ENCODE peak calls at places on chromosomes 5 and 9, in eight cellular contexts. I, Q, G, V, H, N, B and Y are unnamed samples.
A peak's percentile ranks its signal among the peaks of the same experiment; 100 is the strongest.

GRCh38 chr5:159725475-159725874 is 190.8 kb upstream of the ADRA1B start:
- DNase-seq in I (no peak), Q (no peak), G (no peak), V (no peak), H (no peak), N (no peak), B (no peak), Y (no peak)

GRCh38 chr9:126440938-126441337 is 114.3 kb downstream of the MVB12B start:
- DNase-seq in I (no peak), Q (no peak), G (no peak), V (peak; percentile 83), H (no peak), N (no peak), B (no peak), Y (no peak)

GRCh38 chr5:31029925-31030324 is 163.6 kb upstream of the CDH6 start:
- DNase-seq in I (no peak), Q (no peak), G (no peak), V (no peak), H (no peak), N (no peak), B (no peak), Y (no peak)

GRCh38 chr5:33761139-33761538 is 130.7 kb downstream of the ADAMTS12 start:
- DNase-seq in I (no peak), Q (no peak), G (no peak), V (peak; percentile 75), H (no peak), N (no peak), B (peak; percentile 46), Y (no peak)

GRCh38 chr9:106970976-106971457 is 108.1 kb downstream of the ZNF462 start:
- DNase-seq in I (no peak), Q (no peak), G (no peak), V (no peak), H (no peak), N (no peak), B (no peak), Y (no peak)

GRCh38 chr5:69415584-69415958 is 655 bp downstream of the MARVELD2 start:
- DNase-seq in I (peak; percentile 53), Q (no peak), G (no peak), V (no peak), H (peak; percentile 7), N (no peak), B (no peak), Y (no peak)

GRCh38 chr5:138448481-138449398 is 9.9 kb downstream of the REEP2 start:
- DNase-seq in I (no peak), Q (no peak), G (no peak), V (peak; percentile 37), H (no peak), N (no peak), B (no peak), Y (no peak)

GRCh38 chr9:115154969-115155534 is 37.1 kb upstream of the TNC start:
- DNase-seq in I (no peak), Q (no peak), G (no peak), V (no peak), H (no peak), N (no peak), B (no peak), Y (no peak)

GRCh38 chr5:67511911-67512310 is 315.3 kb upstream of the CD180 start:
- DNase-seq in I (no peak), Q (no peak), G (no peak), V (no peak), H (no peak), N (no peak), B (no peak), Y (no peak)

GRCh38 chr9:16309350-16310271 is 560.9 kb downstream of the BNC2 start:
- DNase-seq in I (peak; percentile 35), Q (no peak), G (peak; percentile 54), V (no peak), H (no peak), N (peak; percentile 41), B (no peak), Y (peak; percentile 57)

GRCh38 chr5:161058751-161059150 is 206.7 kb upstream of the ATP10B start:
- DNase-seq in I (no peak), Q (no peak), G (no peak), V (peak; percentile 47), H (no peak), N (no peak), B (no peak), Y (no peak)

GRCh38 chr5:35129921-35130485 is 82.3 kb upstream of the AGXT2 start:
- DNase-seq in I (peak; percentile 70), Q (no peak), G (no peak), V (peak; percentile 93), H (no peak), N (no peak), B (no peak), Y (no peak)

GRCh38 chr5:171342362-171343111 is 33.5 kb downstream of the TLX3 start:
- DNase-seq in I (peak; percentile 41), Q (no peak), G (no peak), V (peak; percentile 52), H (peak; percentile 64), N (no peak), B (no peak), Y (peak; percentile 15)

GRCh38 chr5:168327019-168327421 is 35.6 kb downstream of the WWC1 start:
- DNase-seq in I (no peak), Q (no peak), G (no peak), V (peak; percentile 71), H (no peak), N (no peak), B (no peak), Y (no peak)

GRCh38 chr5:1881731-1882336 is 891 bp downstream of the IRX4 start:
- DNase-seq in I (no peak), Q (no peak), G (no peak), V (no peak), H (no peak), N (no peak), B (no peak), Y (no peak)

GRCh38 chr9:105297442-105298097 is 53.1 kb downstream of the SLC44A1 start:
- DNase-seq in I (no peak), Q (no peak), G (no peak), V (no peak), H (no peak), N (no peak), B (no peak), Y (no peak)

GRCh38 chr5:108765647-108766046 is 17.9 kb downstream of the FER start:
- DNase-seq in I (no peak), Q (no peak), G (no peak), V (no peak), H (no peak), N (no peak), B (no peak), Y (no peak)

GRCh38 chr5:151670953-151671636 is 15.6 kb downstream of the SPARC start:
- DNase-seq in I (no peak), Q (peak; percentile 86), G (no peak), V (peak; percentile 53), H (no peak), N (no peak), B (no peak), Y (no peak)

GRCh38 chr5:33433303-33434255 is 7.2 kb upstream of the TARS1 start:
- DNase-seq in I (peak; percentile 49), Q (no peak), G (no peak), V (no peak), H (no peak), N (no peak), B (no peak), Y (no peak)

GRCh38 chr9:18920141-18920611 is 112.8 kb downstream of the SAXO1 start:
- DNase-seq in I (no peak), Q (no peak), G (no peak), V (no peak), H (no peak), N (no peak), B (no peak), Y (no peak)

GRCh38 chr5:662751-663435 is 30.3 kb downstream of the TPPP start:
- DNase-seq in I (no peak), Q (no peak), G (no peak), V (no peak), H (no peak), N (peak; percentile 12), B (no peak), Y (no peak)

GRCh38 chr9:137487454-137488329 is 28.6 kb upstream of the NSMF start:
- DNase-seq in I (no peak), Q (peak; percentile 61), G (no peak), V (no peak), H (no peak), N (no peak), B (no peak), Y (no peak)

GRCh38 chr5:181224390-181225234 is 1.5 kb downstream of the TRIM41 start:
- DNase-seq in I (no peak), Q (no peak), G (no peak), V (no peak), H (no peak), N (no peak), B (no peak), Y (no peak)

GRCh38 chr5:82657036-82657699 is 379.0 kb upstream of the RPS23 start:
- DNase-seq in I (no peak), Q (no peak), G (no peak), V (no peak), H (no peak), N (no peak), B (no peak), Y (no peak)

GRCh38 chr9:94632736-94633135 is 6.6 kb downstream of the FBP1 start:
- DNase-seq in I (no peak), Q (no peak), G (no peak), V (no peak), H (no peak), N (no peak), B (no peak), Y (no peak)

GRCh38 chr5:172778223-172778814 is 7.3 kb upstream of the DUSP1 start:
- DNase-seq in I (peak; percentile 79), Q (no peak), G (no peak), V (peak; percentile 91), H (peak; percentile 90), N (no peak), B (peak; percentile 92), Y (no peak)
- H3K4me1 ChIP-seq in I (peaks cover 19% of the 10 kb centered on the region), Q (peaks cover 4% of the 10 kb centered on the region), G (no peaks in the 10 kb centered on the region), V (peaks cover 32% of the 10 kb centered on the region), H (peaks cover 46% of the 10 kb centered on the region), N (peaks cover 16% of the 10 kb centered on the region), B (peaks cover 85% of the 10 kb centered on the region), Y (peaks cover 1% of the 10 kb centered on the region)

DNA sequence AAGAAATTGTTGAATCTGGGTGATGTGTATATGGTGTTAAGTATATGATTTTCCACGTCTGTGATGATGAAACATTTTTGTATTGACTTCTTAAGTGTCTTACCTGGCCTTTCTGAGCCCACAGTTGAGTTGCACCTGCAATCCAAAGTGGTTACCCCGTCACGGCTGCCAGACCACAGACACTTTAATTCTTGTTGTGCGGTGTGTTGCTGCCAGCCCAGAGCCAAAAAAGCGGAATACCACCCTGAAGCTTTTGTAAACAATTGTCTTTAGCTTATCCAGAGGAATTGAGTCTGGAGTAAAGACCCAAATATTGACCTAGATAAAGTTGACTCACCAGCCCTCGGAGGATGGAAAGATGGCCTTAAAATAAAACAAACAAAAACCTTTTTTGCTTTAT is 35.1 kb downstream of the MTAP start:
- DNase-seq in I (no peak), Q (no peak), G (no peak), V (peak; percentile 52), H (no peak), N (no peak), B (peak; percentile 48), Y (no peak)
- H3K9me3 ChIP-seq in I (no peaks in the 10 kb centered on the region), Q (peaks cover 3% of the 10 kb centered on the region), G (no peaks in the 10 kb centered on the region), V (no peaks in the 10 kb centered on the region), H (no peaks in the 10 kb centered on the region), N (no peaks in the 10 kb centered on the region), B (no peaks in the 10 kb centered on the region), Y (no peaks in the 10 kb centered on the region)

GRCh38 chr5:139689631-139690384 is 41.7 kb downstream of the CXXC5 start:
- DNase-seq in I (peak; percentile 57), Q (no peak), G (no peak), V (no peak), H (no peak), N (no peak), B (no peak), Y (no peak)
- H3K4me1 ChIP-seq in I (peaks cover 8% of the 10 kb centered on the region), Q (no peaks in the 10 kb centered on the region), G (no peaks in the 10 kb centered on the region), V (no peaks in the 10 kb centered on the region), H (peaks cover 20% of the 10 kb centered on the region), N (peaks cover 77% of the 10 kb centered on the region), B (peaks cover 22% of the 10 kb centered on the region), Y (peaks cover 19% of the 10 kb centered on the region)

GRCh38 chr5:141303756-141304155 is at the start of gene SLC25A2:
- DNase-seq in I (no peak), Q (no peak), G (no peak), V (no peak), H (no peak), N (no peak), B (no peak), Y (no peak)
- H3K9me3 ChIP-seq in I (peaks cover 18% of the 10 kb centered on the region), Q (peaks cover 14% of the 10 kb centered on the region), G (no peaks in the 10 kb centered on the region), V (no peaks in the 10 kb centered on the region), H (peaks cover 11% of the 10 kb centered on the region), N (peaks cover 100% of the 10 kb centered on the region), B (peaks cover 41% of the 10 kb centered on the region), Y (peaks cover 100% of the 10 kb centered on the region)